ENCODE peak calls at places on chromosomes 11 and 22, in ten cellular contexts. One of them, this sample, is unnamed. For H3K27me3, the result is how much of the 10 kb centered on the place peaks cover.

GRCh38 chr11:67482736-67483497 is at the start of gene AIP:
- DNase-seq in transverse colon: peak
- DNase-seq in heart left ventricle: peak
- DNase-seq in Peyer's patch: peak
- DNase-seq in right lobe of liver: peak
- DNase-seq in spleen: peak
- DNase-seq in gastrocnemius medialis: peak
- DNase-seq in prostate gland: peak
- DNase-seq in testis: peak
- DNase-seq in suprapubic skin: peak
- DNase-seq in this sample: peak

GRCh38 chr11:128208329-128209220 is 378.8 kb downstream of the ETS1 start:
- DNase-seq in transverse colon: no peak
- DNase-seq in heart left ventricle: peak
- DNase-seq in Peyer's patch: no peak
- DNase-seq in right lobe of liver: no peak
- DNase-seq in spleen: no peak
- DNase-seq in gastrocnemius medialis: no peak
- DNase-seq in prostate gland: peak
- DNase-seq in testis: peak
- DNase-seq in suprapubic skin: no peak
- DNase-seq in this sample: peak

GRCh38 chr11:71338806-71339177 is 86.4 kb upstream of the SHANK2 start:
- DNase-seq in transverse colon: no peak
- DNase-seq in heart left ventricle: no peak
- DNase-seq in Peyer's patch: no peak
- DNase-seq in right lobe of liver: no peak
- DNase-seq in spleen: peak
- DNase-seq in gastrocnemius medialis: no peak
- DNase-seq in prostate gland: no peak
- DNase-seq in testis: no peak
- DNase-seq in suprapubic skin: no peak
- DNase-seq in this sample: no peak

GRCh38 chr11:130634981-130635473 is 186.6 kb downstream of the ADAMTS15 start:
- DNase-seq in transverse colon: no peak
- DNase-seq in heart left ventricle: no peak
- DNase-seq in Peyer's patch: no peak
- DNase-seq in right lobe of liver: no peak
- DNase-seq in spleen: no peak
- DNase-seq in gastrocnemius medialis: no peak
- DNase-seq in prostate gland: no peak
- DNase-seq in testis: peak
- DNase-seq in suprapubic skin: no peak
- DNase-seq in this sample: no peak

GRCh38 chr22:28341001-28341400 is 338.6 kb downstream of the TTC28 start:
- DNase-seq in transverse colon: no peak
- DNase-seq in heart left ventricle: no peak
- DNase-seq in Peyer's patch: no peak
- DNase-seq in right lobe of liver: no peak
- DNase-seq in spleen: no peak
- DNase-seq in gastrocnemius medialis: no peak
- DNase-seq in prostate gland: no peak
- DNase-seq in testis: no peak
- DNase-seq in suprapubic skin: no peak
- DNase-seq in this sample: no peak

GRCh38 chr22:36927671-36928070 is 14.2 kb downstream of the CSF2RB start:
- DNase-seq in transverse colon: no peak
- DNase-seq in heart left ventricle: no peak
- DNase-seq in Peyer's patch: no peak
- DNase-seq in right lobe of liver: no peak
- DNase-seq in spleen: no peak
- DNase-seq in gastrocnemius medialis: no peak
- DNase-seq in prostate gland: no peak
- DNase-seq in testis: no peak
- DNase-seq in suprapubic skin: no peak
- DNase-seq in this sample: no peak

GRCh38 chr22:27829620-27830019 is 28.1 kb upstream of the MN1 start:
- DNase-seq in transverse colon: no peak
- DNase-seq in heart left ventricle: no peak
- DNase-seq in Peyer's patch: no peak
- DNase-seq in right lobe of liver: no peak
- DNase-seq in spleen: no peak
- DNase-seq in gastrocnemius medialis: no peak
- DNase-seq in prostate gland: no peak
- DNase-seq in testis: no peak
- DNase-seq in suprapubic skin: no peak
- DNase-seq in this sample: no peak

GRCh38 chr11:71453911-71454304 is 905 bp downstream of the NADSYN1 start:
- DNase-seq in transverse colon: no peak
- DNase-seq in heart left ventricle: no peak
- DNase-seq in Peyer's patch: no peak
- DNase-seq in right lobe of liver: no peak
- DNase-seq in spleen: no peak
- DNase-seq in gastrocnemius medialis: no peak
- DNase-seq in prostate gland: no peak
- DNase-seq in testis: no peak
- DNase-seq in suprapubic skin: no peak
- DNase-seq in this sample: no peak

GRCh38 chr11:61945191-61945590 is 5.0 kb upstream of the BEST1 start:
- DNase-seq in transverse colon: no peak
- DNase-seq in heart left ventricle: no peak
- DNase-seq in Peyer's patch: no peak
- DNase-seq in right lobe of liver: no peak
- DNase-seq in spleen: no peak
- DNase-seq in gastrocnemius medialis: no peak
- DNase-seq in prostate gland: no peak
- DNase-seq in testis: no peak
- DNase-seq in suprapubic skin: no peak
- DNase-seq in this sample: no peak

GRCh38 chr11:83545911-83546310 is 259.7 kb upstream of the CCDC90B start:
- DNase-seq in transverse colon: no peak
- DNase-seq in heart left ventricle: no peak
- DNase-seq in Peyer's patch: no peak
- DNase-seq in right lobe of liver: no peak
- DNase-seq in spleen: no peak
- DNase-seq in gastrocnemius medialis: no peak
- DNase-seq in prostate gland: no peak
- DNase-seq in testis: no peak
- DNase-seq in suprapubic skin: no peak
- DNase-seq in this sample: no peak

DNA sequence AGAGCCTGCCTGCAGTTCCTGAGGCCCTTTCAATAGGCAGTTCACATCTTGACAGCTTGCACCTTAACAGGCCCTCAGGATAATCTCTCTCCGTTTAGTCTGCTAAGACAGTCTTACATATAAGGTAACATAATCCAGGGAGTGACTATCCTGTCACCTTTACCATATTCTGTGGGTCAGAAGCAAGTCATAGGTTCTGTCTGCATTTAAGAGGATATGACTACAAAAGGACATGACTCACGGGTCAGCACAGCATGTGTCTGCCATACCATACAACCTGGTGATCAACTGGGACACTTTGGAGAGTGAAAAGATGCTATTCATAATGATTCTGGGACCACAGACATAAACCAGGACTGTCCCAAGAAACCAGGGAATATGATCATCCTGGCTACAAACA is 611.1 kb downstream of the SOX6 start:
- DNase-seq in transverse colon: no peak
- DNase-seq in heart left ventricle: no peak
- DNase-seq in Peyer's patch: no peak
- DNase-seq in right lobe of liver: no peak
- DNase-seq in spleen: no peak
- DNase-seq in gastrocnemius medialis: no peak
- DNase-seq in prostate gland: no peak
- DNase-seq in testis: no peak
- DNase-seq in suprapubic skin: no peak
- DNase-seq in this sample: no peak
- H3K27me3 ChIP-seq in transverse colon: under half
- H3K27me3 ChIP-seq in heart left ventricle: under half
- H3K27me3 ChIP-seq in Peyer's patch: under half
- H3K27me3 ChIP-seq in right lobe of liver: under half
- H3K27me3 ChIP-seq in spleen: under half
- H3K27me3 ChIP-seq in gastrocnemius medialis: under half
- H3K27me3 ChIP-seq in prostate gland: under half
- H3K27me3 ChIP-seq in testis: under half
- H3K27me3 ChIP-seq in suprapubic skin: under half
- H3K27me3 ChIP-seq in this sample: under half

GRCh38 chr11:438101-438844 is 3.5 kb downstream of the ANO9 start:
- DNase-seq in transverse colon: no peak
- DNase-seq in heart left ventricle: no peak
- DNase-seq in Peyer's patch: no peak
- DNase-seq in right lobe of liver: no peak
- DNase-seq in spleen: no peak
- DNase-seq in gastrocnemius medialis: no peak
- DNase-seq in prostate gland: no peak
- DNase-seq in testis: no peak
- DNase-seq in suprapubic skin: no peak
- DNase-seq in this sample: no peak

GRCh38 chr11:439315-440064 is 2.3 kb downstream of the ANO9 start:
- DNase-seq in transverse colon: no peak
- DNase-seq in heart left ventricle: no peak
- DNase-seq in Peyer's patch: no peak
- DNase-seq in right lobe of liver: no peak
- DNase-seq in spleen: no peak
- DNase-seq in gastrocnemius medialis: no peak
- DNase-seq in prostate gland: no peak
- DNase-seq in testis: no peak
- DNase-seq in suprapubic skin: no peak
- DNase-seq in this sample: no peak

GRCh38 chr11:441418-442274 is at the start of gene ANO9:
- DNase-seq in transverse colon: peak
- DNase-seq in heart left ventricle: no peak
- DNase-seq in Peyer's patch: peak
- DNase-seq in right lobe of liver: no peak
- DNase-seq in spleen: peak
- DNase-seq in gastrocnemius medialis: no peak
- DNase-seq in prostate gland: peak
- DNase-seq in testis: no peak
- DNase-seq in suprapubic skin: no peak
- DNase-seq in this sample: peak

GRCh38 chr11:441043-441417 is 781 bp downstream of the ANO9 start:
- DNase-seq in transverse colon: no peak
- DNase-seq in heart left ventricle: no peak
- DNase-seq in Peyer's patch: no peak
- DNase-seq in right lobe of liver: no peak
- DNase-seq in spleen: no peak
- DNase-seq in gastrocnemius medialis: no peak
- DNase-seq in prostate gland: no peak
- DNase-seq in testis: no peak
- DNase-seq in suprapubic skin: no peak
- DNase-seq in this sample: no peak

GRCh38 chr11:440065-441042 is 1.5 kb downstream of the ANO9 start:
- DNase-seq in transverse colon: peak
- DNase-seq in heart left ventricle: no peak
- DNase-seq in Peyer's patch: no peak
- DNase-seq in right lobe of liver: no peak
- DNase-seq in spleen: no peak
- DNase-seq in gastrocnemius medialis: no peak
- DNase-seq in prostate gland: no peak
- DNase-seq in testis: no peak
- DNase-seq in suprapubic skin: no peak
- DNase-seq in this sample: no peak
- TF ChIP-seq CTCF in transverse colon: no peak
- TF ChIP-seq CTCF in heart left ventricle: no peak
- TF ChIP-seq CTCF in Peyer's patch: peak
- TF ChIP-seq CTCF in right lobe of liver: no peak
- TF ChIP-seq CTCF in spleen: no peak
- TF ChIP-seq CTCF in gastrocnemius medialis: no peak
- TF ChIP-seq CTCF in prostate gland: no peak
- TF ChIP-seq CTCF in testis: no peak
- TF ChIP-seq CTCF in suprapubic skin: no peak
- TF ChIP-seq CTCF in this sample: no peak

GRCh38 chr22:38955250-38955775 is 2.1 kb upstream of the APOBEC3A start:
- DNase-seq in transverse colon: no peak
- DNase-seq in heart left ventricle: no peak
- DNase-seq in Peyer's patch: no peak
- DNase-seq in right lobe of liver: no peak
- DNase-seq in spleen: peak
- DNase-seq in gastrocnemius medialis: no peak
- DNase-seq in prostate gland: no peak
- DNase-seq in testis: no peak
- DNase-seq in suprapubic skin: no peak
- DNase-seq in this sample: no peak

GRCh38 chr22:38954414-38955043 is 2.9 kb upstream of the APOBEC3A start:
- DNase-seq in transverse colon: no peak
- DNase-seq in heart left ventricle: no peak
- DNase-seq in Peyer's patch: no peak
- DNase-seq in right lobe of liver: no peak
- DNase-seq in spleen: peak
- DNase-seq in gastrocnemius medialis: no peak
- DNase-seq in prostate gland: no peak
- DNase-seq in testis: no peak
- DNase-seq in suprapubic skin: no peak
- DNase-seq in this sample: no peak

GRCh38 chr22:38953091-38953490 is 4.3 kb upstream of the APOBEC3A start:
- DNase-seq in transverse colon: no peak
- DNase-seq in heart left ventricle: no peak
- DNase-seq in Peyer's patch: no peak
- DNase-seq in right lobe of liver: no peak
- DNase-seq in spleen: no peak
- DNase-seq in gastrocnemius medialis: no peak
- DNase-seq in prostate gland: no peak
- DNase-seq in testis: no peak
- DNase-seq in suprapubic skin: no peak
- DNase-seq in this sample: no peak

GRCh38 chr22:38952382-38952993 is 4.9 kb upstream of the APOBEC3A start:
- DNase-seq in transverse colon: no peak
- DNase-seq in heart left ventricle: no peak
- DNase-seq in Peyer's patch: no peak
- DNase-seq in right lobe of liver: no peak
- DNase-seq in spleen: no peak
- DNase-seq in gastrocnemius medialis: no peak
- DNase-seq in prostate gland: no peak
- DNase-seq in testis: no peak
- DNase-seq in suprapubic skin: no peak
- DNase-seq in this sample: no peak

GRCh38 chr22:38953577-38954413 is 3.6 kb upstream of the APOBEC3A start:
- DNase-seq in transverse colon: peak
- DNase-seq in heart left ventricle: no peak
- DNase-seq in Peyer's patch: no peak
- DNase-seq in right lobe of liver: no peak
- DNase-seq in spleen: peak
- DNase-seq in gastrocnemius medialis: no peak
- DNase-seq in prostate gland: no peak
- DNase-seq in testis: no peak
- DNase-seq in suprapubic skin: no peak
- DNase-seq in this sample: no peak
- TF ChIP-seq POLR2A in transverse colon: peak
- TF ChIP-seq POLR2A in heart left ventricle: no peak
- TF ChIP-seq POLR2A in Peyer's patch: no peak
- TF ChIP-seq POLR2A in right lobe of liver: no peak
- TF ChIP-seq POLR2A in spleen: no peak
- TF ChIP-seq POLR2A in gastrocnemius medialis: no peak
- TF ChIP-seq POLR2A in prostate gland: no peak
- TF ChIP-seq POLR2A in testis: no peak
- TF ChIP-seq POLR2A in suprapubic skin: no peak
- TF ChIP-seq POLR2A in this sample: no peak

DNA sequence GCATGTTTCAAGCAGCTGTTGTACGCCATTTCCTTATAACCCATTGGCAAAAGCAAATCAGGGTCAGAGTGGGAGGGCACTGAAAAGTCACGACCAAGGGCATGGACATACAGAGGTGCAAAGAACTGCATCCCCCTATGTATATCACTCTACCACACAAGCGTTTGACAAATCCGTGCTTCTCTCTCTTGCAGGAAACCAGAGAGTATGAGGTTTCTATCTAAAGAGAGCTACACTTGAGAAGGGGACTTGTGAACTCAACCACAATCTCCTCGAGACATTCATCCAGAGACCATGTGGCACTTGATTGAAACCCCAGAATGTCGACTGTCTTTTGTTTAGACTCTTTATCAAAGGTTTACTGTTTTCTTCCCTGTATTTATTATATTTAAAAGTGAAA is 49.0 kb upstream of the ASPHD2 start:
- DNase-seq in transverse colon: no peak
- DNase-seq in heart left ventricle: no peak
- DNase-seq in Peyer's patch: no peak
- DNase-seq in right lobe of liver: no peak
- DNase-seq in spleen: no peak
- DNase-seq in gastrocnemius medialis: no peak
- DNase-seq in prostate gland: no peak
- DNase-seq in testis: no peak
- DNase-seq in suprapubic skin: no peak
- DNase-seq in this sample: no peak
- H3K27me3 ChIP-seq in transverse colon: half or more
- H3K27me3 ChIP-seq in heart left ventricle: under half
- H3K27me3 ChIP-seq in Peyer's patch: under half
- H3K27me3 ChIP-seq in right lobe of liver: under half
- H3K27me3 ChIP-seq in spleen: under half
- H3K27me3 ChIP-seq in gastrocnemius medialis: under half
- H3K27me3 ChIP-seq in prostate gland: under half
- H3K27me3 ChIP-seq in testis: under half
- H3K27me3 ChIP-seq in suprapubic skin: half or more
- H3K27me3 ChIP-seq in this sample: under half

This sample was measured in thyroid gland.